ENCODE peak calls at places on chromosome 16, in nine cellular contexts. One of them, this sample, is unnamed.

GRCh38 chr16:21092951-21093350 is 57.7 kb downstream of the DNAH3 start:
- DNase-seq in mucosa of descending colon: no peak
- DNase-seq in A549: no peak
- DNase-seq in HepG2: no peak
- DNase-seq in neural progenitor cell: no peak
- DNase-seq in AG09309: no peak
- DNase-seq in AG10803: no peak
- DNase-seq in choroid plexus epithelial cell: no peak
- DNase-seq in dorsolateral prefrontal cortex: no peak
- DNase-seq in this sample: no peak

GRCh38 chr16:8877894-8878522 is 4.1 kb upstream of the LITAFD start:
- DNase-seq in AG09309: no peak
- DNase-seq in choroid plexus epithelial cell: no peak
- DNase-seq in HepG2: no peak
- DNase-seq in neural progenitor cell: no peak
- DNase-seq in AG10803: no peak
- DNase-seq in mucosa of descending colon: no peak
- DNase-seq in dorsolateral prefrontal cortex: no peak
- DNase-seq in A549: no peak
- DNase-seq in this sample: no peak

GRCh38 chr16:4214215-4214621 is 27.7 kb downstream of the SRL start:
- DNase-seq in mucosa of descending colon: no peak
- DNase-seq in AG09309: peak
- DNase-seq in choroid plexus epithelial cell: peak
- DNase-seq in AG10803: peak
- DNase-seq in neural progenitor cell: no peak
- DNase-seq in dorsolateral prefrontal cortex: no peak
- DNase-seq in A549: peak
- DNase-seq in HepG2: peak
- DNase-seq in this sample: no peak

GRCh38 chr16:28597692-28598261 is 927 bp upstream of the SULT1A2 start:
- DNase-seq in A549: no peak
- DNase-seq in neural progenitor cell: peak
- DNase-seq in mucosa of descending colon: peak
- DNase-seq in AG10803: no peak
- DNase-seq in HepG2: peak
- DNase-seq in dorsolateral prefrontal cortex: no peak
- DNase-seq in choroid plexus epithelial cell: peak
- DNase-seq in AG09309: no peak
- DNase-seq in this sample: peak

GRCh38 chr16:47643610-47644009 is 182.5 kb downstream of the PHKB start:
- DNase-seq in AG09309: no peak
- DNase-seq in HepG2: no peak
- DNase-seq in neural progenitor cell: no peak
- DNase-seq in A549: no peak
- DNase-seq in AG10803: no peak
- DNase-seq in mucosa of descending colon: no peak
- DNase-seq in choroid plexus epithelial cell: peak
- DNase-seq in dorsolateral prefrontal cortex: no peak
- DNase-seq in this sample: no peak

GRCh38 chr16:8912793-8913192 is 30.6 kb downstream of the LITAFD start:
- DNase-seq in HepG2: no peak
- DNase-seq in dorsolateral prefrontal cortex: no peak
- DNase-seq in A549: no peak
- DNase-seq in neural progenitor cell: no peak
- DNase-seq in mucosa of descending colon: no peak
- DNase-seq in AG09309: no peak
- DNase-seq in AG10803: no peak
- DNase-seq in choroid plexus epithelial cell: no peak
- DNase-seq in this sample: no peak

GRCh38 chr16:62077998-62078397 is 41.8 kb upstream of the CDH8 start:
- DNase-seq in AG10803: peak
- DNase-seq in choroid plexus epithelial cell: peak
- DNase-seq in HepG2: no peak
- DNase-seq in neural progenitor cell: peak
- DNase-seq in dorsolateral prefrontal cortex: peak
- DNase-seq in AG09309: no peak
- DNase-seq in A549: no peak
- DNase-seq in mucosa of descending colon: no peak
- DNase-seq in this sample: peak

GRCh38 chr16:77289331-77289809 is 90.2 kb downstream of the SYCE1L start:
- DNase-seq in AG10803: peak
- DNase-seq in mucosa of descending colon: no peak
- DNase-seq in HepG2: no peak
- DNase-seq in dorsolateral prefrontal cortex: no peak
- DNase-seq in AG09309: peak
- DNase-seq in A549: peak
- DNase-seq in neural progenitor cell: no peak
- DNase-seq in choroid plexus epithelial cell: peak
- DNase-seq in this sample: no peak

GRCh38 chr16:10992797-10993196 is 48.4 kb downstream of the CLEC16A start:
- DNase-seq in choroid plexus epithelial cell: peak
- DNase-seq in mucosa of descending colon: no peak
- DNase-seq in A549: peak
- DNase-seq in AG10803: peak
- DNase-seq in dorsolateral prefrontal cortex: no peak
- DNase-seq in neural progenitor cell: no peak
- DNase-seq in AG09309: no peak
- DNase-seq in HepG2: no peak
- DNase-seq in this sample: peak

GRCh38 chr16:70375636-70376611 is 29.2 kb downstream of the DDX19A start:
- DNase-seq in dorsolateral prefrontal cortex: peak
- DNase-seq in HepG2: no peak
- DNase-seq in choroid plexus epithelial cell: no peak
- DNase-seq in AG10803: no peak
- DNase-seq in AG09309: no peak
- DNase-seq in A549: no peak
- DNase-seq in mucosa of descending colon: no peak
- DNase-seq in neural progenitor cell: no peak
- DNase-seq in this sample: no peak

GRCh38 chr16:71210-71539 is 1.3 kb downstream of the RHBDF1 start:
- DNase-seq in HepG2: no peak
- DNase-seq in dorsolateral prefrontal cortex: no peak
- DNase-seq in AG10803: no peak
- DNase-seq in neural progenitor cell: no peak
- DNase-seq in choroid plexus epithelial cell: no peak
- DNase-seq in AG09309: no peak
- DNase-seq in mucosa of descending colon: no peak
- DNase-seq in A549: no peak
- DNase-seq in this sample: no peak
- H3K4me3 ChIP-seq in HepG2: peak
- H3K4me3 ChIP-seq in dorsolateral prefrontal cortex: no peak
- H3K4me3 ChIP-seq in AG10803: peak
- H3K4me3 ChIP-seq in neural progenitor cell: peak
- H3K4me3 ChIP-seq in choroid plexus epithelial cell: peak
- H3K4me3 ChIP-seq in AG09309: peak
- H3K4me3 ChIP-seq in mucosa of descending colon: no peak
- H3K4me3 ChIP-seq in A549: peak
- H3K4me3 ChIP-seq in this sample: peak

DNA sequence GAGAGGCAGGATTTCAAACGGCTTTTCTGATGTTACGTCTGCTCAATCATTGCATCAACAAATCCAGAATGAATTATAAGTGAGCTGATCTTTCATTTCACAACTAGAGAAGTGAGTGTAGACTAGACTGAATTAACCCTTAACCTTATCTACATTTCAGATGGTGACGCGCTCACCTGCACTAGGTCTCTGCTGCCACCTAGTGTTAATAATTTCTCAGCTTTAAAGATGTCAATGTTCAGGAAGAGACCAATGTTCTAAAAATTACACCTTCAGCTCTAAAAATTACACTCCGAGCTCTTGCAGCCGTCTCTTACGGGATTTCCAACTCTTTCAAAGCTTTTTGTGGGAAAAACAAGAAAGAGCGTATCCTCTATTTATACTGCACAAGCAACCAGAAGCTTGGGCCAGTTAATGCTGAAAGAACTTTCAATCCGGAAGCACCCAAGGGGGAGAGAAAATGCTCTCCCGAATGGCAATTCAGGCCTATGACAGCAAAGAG is 88.2 kb upstream of the FA2H start:
- DNase-seq in choroid plexus epithelial cell: peak
- DNase-seq in AG09309: no peak
- DNase-seq in mucosa of descending colon: peak
- DNase-seq in neural progenitor cell: peak
- DNase-seq in HepG2: peak
- DNase-seq in AG10803: peak
- DNase-seq in dorsolateral prefrontal cortex: no peak
- DNase-seq in A549: peak
- DNase-seq in this sample: peak
- H3K4me3 ChIP-seq in choroid plexus epithelial cell: no peak
- H3K4me3 ChIP-seq in AG09309: no peak
- H3K4me3 ChIP-seq in mucosa of descending colon: no peak
- H3K4me3 ChIP-seq in neural progenitor cell: no peak
- H3K4me3 ChIP-seq in HepG2: peak
- H3K4me3 ChIP-seq in AG10803: no peak
- H3K4me3 ChIP-seq in dorsolateral prefrontal cortex: no peak
- H3K4me3 ChIP-seq in A549: no peak
- H3K4me3 ChIP-seq in this sample: no peak

GRCh38 chr16:57104706-57105105 is 12.3 kb downstream of the CPNE2 start:
- DNase-seq in dorsolateral prefrontal cortex: no peak
- DNase-seq in HepG2: no peak
- DNase-seq in AG10803: no peak
- DNase-seq in A549: no peak
- DNase-seq in AG09309: no peak
- DNase-seq in choroid plexus epithelial cell: no peak
- DNase-seq in mucosa of descending colon: no peak
- DNase-seq in neural progenitor cell: no peak
- DNase-seq in this sample: no peak
- H3K4me3 ChIP-seq in dorsolateral prefrontal cortex: no peak
- H3K4me3 ChIP-seq in HepG2: no peak
- H3K4me3 ChIP-seq in AG10803: no peak
- H3K4me3 ChIP-seq in A549: no peak
- H3K4me3 ChIP-seq in AG09309: no peak
- H3K4me3 ChIP-seq in choroid plexus epithelial cell: no peak
- H3K4me3 ChIP-seq in mucosa of descending colon: no peak
- H3K4me3 ChIP-seq in neural progenitor cell: no peak
- H3K4me3 ChIP-seq in this sample: no peak

GRCh38 chr16:51155199-51155607 is 4.1 kb upstream of the SALL1 start:
- DNase-seq in choroid plexus epithelial cell: no peak
- DNase-seq in AG09309: no peak
- DNase-seq in A549: no peak
- DNase-seq in mucosa of descending colon: peak
- DNase-seq in dorsolateral prefrontal cortex: no peak
- DNase-seq in HepG2: no peak
- DNase-seq in neural progenitor cell: peak
- DNase-seq in AG10803: peak
- DNase-seq in this sample: peak

GRCh38 chr16:51157698-51158097 is 6.6 kb upstream of the SALL1 start:
- DNase-seq in HepG2: no peak
- DNase-seq in choroid plexus epithelial cell: no peak
- DNase-seq in dorsolateral prefrontal cortex: no peak
- DNase-seq in AG09309: no peak
- DNase-seq in A549: no peak
- DNase-seq in neural progenitor cell: no peak
- DNase-seq in mucosa of descending colon: no peak
- DNase-seq in AG10803: no peak
- DNase-seq in this sample: no peak

GRCh38 chr16:51154271-51155171 is 3.5 kb upstream of the SALL1 start:
- DNase-seq in mucosa of descending colon: peak
- DNase-seq in choroid plexus epithelial cell: no peak
- DNase-seq in AG10803: no peak
- DNase-seq in HepG2: no peak
- DNase-seq in dorsolateral prefrontal cortex: no peak
- DNase-seq in A549: no peak
- DNase-seq in neural progenitor cell: peak
- DNase-seq in AG09309: no peak
- DNase-seq in this sample: no peak

GRCh38 chr16:51156836-51157235 is 5.8 kb upstream of the SALL1 start:
- DNase-seq in dorsolateral prefrontal cortex: no peak
- DNase-seq in A549: no peak
- DNase-seq in mucosa of descending colon: no peak
- DNase-seq in HepG2: no peak
- DNase-seq in neural progenitor cell: no peak
- DNase-seq in AG09309: no peak
- DNase-seq in choroid plexus epithelial cell: no peak
- DNase-seq in AG10803: no peak
- DNase-seq in this sample: no peak

GRCh38 chr16:51155901-51156810 is 5.1 kb upstream of the SALL1 start:
- DNase-seq in A549: no peak
- DNase-seq in dorsolateral prefrontal cortex: no peak
- DNase-seq in neural progenitor cell: peak
- DNase-seq in mucosa of descending colon: no peak
- DNase-seq in HepG2: no peak
- DNase-seq in AG09309: no peak
- DNase-seq in choroid plexus epithelial cell: no peak
- DNase-seq in AG10803: peak
- DNase-seq in this sample: peak
- H3K4me3 ChIP-seq in A549: peak
- H3K4me3 ChIP-seq in dorsolateral prefrontal cortex: peak
- H3K4me3 ChIP-seq in neural progenitor cell: peak
- H3K4me3 ChIP-seq in mucosa of descending colon: no peak
- H3K4me3 ChIP-seq in HepG2: peak
- H3K4me3 ChIP-seq in AG09309: peak
- H3K4me3 ChIP-seq in choroid plexus epithelial cell: no peak
- H3K4me3 ChIP-seq in AG10803: peak
- H3K4me3 ChIP-seq in this sample: peak

This sample was measured in HAP-1.